ENCODE peak calls at places on chromosomes 1 and 21, in four cellular contexts. C is IMR-90, A is H9, U is neuronal stem cell. X is an unnamed sample.
A peak's percentile ranks its signal among the peaks of the same experiment; 100 is the strongest.

GRCh38 chr1:192545781-192546521 is 29.6 kb upstream of the RGS1 start:
- DNase-seq in C (no peak), U (no peak), A (no peak), X (peak; percentile 88)

GRCh38 chr1:231733672-231734071 is 107.1 kb downstream of the DISC1 start:
- DNase-seq in C (no peak), U (no peak), A (no peak), X (no peak)

GRCh38 chr1:41784516-41785279 is 134.0 kb downstream of the HIVEP3 start:
- DNase-seq in A (no peak), U (no peak), C (no peak), X (no peak)

GRCh38 chr1:221816899-221817298 is 75.0 kb upstream of the DUSP10 start:
- DNase-seq in A (no peak), U (no peak), C (peak; percentile 99), X (peak; percentile 14)

GRCh38 chr1:21665711-21666571 is 3.2 kb downstream of the RAP1GAP start:
- DNase-seq in C (peak; percentile 7), U (no peak), A (no peak), X (no peak)

GRCh38 chr1:153192697-153193096 is 10.5 kb upstream of the LELP1 start:
- DNase-seq in A (peak; percentile 43), C (no peak), U (peak; percentile 11), X (peak; percentile 34)

GRCh38 chr1:48103495-48103894 is 106.3 kb upstream of the TRABD2B start:
- DNase-seq in C (no peak), A (no peak), U (no peak), X (no peak)

GRCh38 chr1:236063919-236064673 is 794 bp downstream of the NID1 start:
- DNase-seq in C (peak; percentile 63), U (peak; percentile 46), A (peak; percentile 47), X (peak; percentile 34)

GRCh38 chr1:117586337-117586736 is 19.5 kb upstream of the TENT5C start:
- DNase-seq in A (no peak), C (no peak), U (no peak), X (no peak)

GRCh38 chr1:187275346-187275745 is 446.6 kb downstream of the PLA2G4A start:
- DNase-seq in A (no peak), U (no peak), C (no peak), X (peak; percentile 75)

GRCh38 chr21:45377325-45377709 is 27.6 kb upstream of the COL18A1 start:
- DNase-seq in C (no peak), U (no peak), A (no peak), X (no peak)

GRCh38 chr1:28860332-28861073 is 48.5 kb downstream of the OPRD1 start:
- DNase-seq in A (no peak), U (no peak), C (no peak), X (no peak)

GRCh38 chr1:112359961-112360767 is 35.9 kb upstream of the CTTNBP2NL start:
- DNase-seq in A (peak; percentile 56), C (peak; percentile 71), U (peak; percentile 38), X (peak; percentile 96)

GRCh38 chr1:100265931-100266830 is at the start of gene RTCA:
- DNase-seq in C (peak; percentile 93), U (peak; percentile 92), A (peak; percentile 94), X (peak; percentile 94)
- H3K14ac ChIP-seq in C (peak within 1 kb of the TSS; percentile 80), U (peak within 1 kb of the TSS; percentile 57), A (peak within 1 kb of the TSS; percentile 89), X (peak within 1 kb of the TSS; percentile 91)

GRCh38 chr1:234659538-234659937 is 49.6 kb upstream of the IRF2BP2 start:
- DNase-seq in U (no peak), C (peak; percentile 89), A (no peak), X (peak; percentile 75)
- H2AK5ac ChIP-seq in U (no peak overlapping the region), C (peak overlapping the region; percentile 75), A (no peak overlapping the region), X (no peak overlapping the region)

GRCh38 chr1:150487763-150488115 is 520 bp downstream of the TARS2 start:
- DNase-seq in C (no peak), U (no peak), A (no peak), X (no peak)

GRCh38 chr1:150484431-150484830 is 2.8 kb upstream of the TARS2 start:
- DNase-seq in C (peak; percentile 78), U (no peak), A (no peak), X (no peak)

GRCh38 chr1:150484861-150485260 is 2.4 kb upstream of the TARS2 start:
- DNase-seq in C (peak; percentile 24), A (no peak), U (no peak), X (no peak)

DNA sequence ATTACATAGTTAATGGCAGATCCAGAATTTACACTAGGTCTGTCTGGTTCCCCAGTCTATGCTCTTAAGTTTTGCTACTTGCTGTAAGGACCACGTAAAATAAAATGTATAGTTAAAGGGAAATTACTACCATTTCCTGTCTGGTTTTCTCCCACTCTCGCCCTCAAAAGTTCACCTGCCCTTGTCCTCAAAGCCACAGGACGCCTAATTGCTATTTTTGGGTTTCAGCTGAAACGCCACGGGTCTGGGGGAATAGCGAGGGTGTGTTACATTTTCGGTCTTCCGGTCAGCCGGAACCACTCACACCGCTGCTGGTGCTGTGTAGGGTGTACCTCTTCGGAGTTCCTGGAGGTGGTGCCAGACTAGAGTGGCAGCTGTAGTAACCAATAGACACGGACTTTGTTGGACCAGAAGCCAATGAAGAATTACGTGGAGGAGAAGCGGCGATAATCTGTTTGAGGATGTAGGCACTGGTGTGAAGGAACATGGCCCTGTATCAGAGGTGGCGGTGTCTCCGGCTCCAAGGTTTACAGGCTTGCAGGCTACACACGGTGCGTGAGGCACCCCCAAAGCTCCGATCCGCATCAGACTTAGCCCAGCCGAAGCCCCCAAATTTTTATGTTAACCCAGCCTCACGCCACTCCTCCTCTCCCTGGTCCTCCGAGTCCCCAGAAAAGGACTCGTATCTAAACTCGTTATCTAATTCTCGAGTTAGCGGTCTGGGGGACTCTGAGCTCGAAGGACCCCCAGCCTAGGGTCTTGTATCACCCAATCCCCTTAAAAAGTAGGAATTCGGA is at the start of gene TARS2:
- DNase-seq in U (peak; percentile 98), C (peak; percentile 99), A (peak; percentile 98), X (peak; percentile 98)
- H4K8ac ChIP-seq in U (no peak within 1 kb of the TSS), C (peak within 1 kb of the TSS; percentile 88), A (no peak within 1 kb of the TSS), X (peak within 1 kb of the TSS; percentile 92)

GRCh38 chr1:1428174-1428573 is 7.1 kb upstream of the ANKRD65 start:
- DNase-seq in A (peak; percentile 32), U (no peak), C (no peak), X (peak; percentile 19)

GRCh38 chr1:1431006-1431844 is 4.3 kb upstream of the VWA1 start:
- DNase-seq in A (no peak), C (no peak), U (no peak), X (peak; percentile 52)

GRCh38 chr1:1431845-1432565 is 3.5 kb upstream of the VWA1 start:
- DNase-seq in A (no peak), U (no peak), C (no peak), X (peak; percentile 96)

GRCh38 chr1:1430114-1430982 is 5.1 kb upstream of the VWA1 start:
- DNase-seq in U (no peak), C (peak; percentile 50), A (peak; percentile 73), X (peak; percentile 84)

DNA sequence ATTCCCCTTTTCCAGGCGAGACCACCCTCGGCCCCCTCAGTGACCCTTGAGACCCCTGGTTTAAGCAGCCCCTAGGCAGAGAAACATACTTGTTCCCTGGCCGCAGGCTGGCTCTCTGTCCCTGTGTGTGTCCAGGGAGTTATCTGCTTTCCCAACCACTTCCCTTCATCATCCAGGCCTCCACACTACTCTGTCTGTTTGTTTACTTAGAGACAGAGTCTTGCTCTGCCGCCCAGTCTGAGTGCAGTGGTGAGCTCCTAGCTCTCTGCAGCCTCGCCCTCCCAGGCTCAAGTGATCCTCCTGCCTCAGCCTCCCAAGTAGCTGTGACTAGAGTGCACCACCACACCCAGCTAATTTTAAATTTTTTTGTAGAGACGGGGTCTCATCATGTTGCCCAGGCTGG is 5.8 kb upstream of the VWA1 start:
- DNase-seq in U (no peak), C (peak; percentile 27), A (no peak), X (peak; percentile 73)
- H3K14ac ChIP-seq in U (no peak overlapping the region), C (no peak overlapping the region), A (no peak overlapping the region), X (no peak overlapping the region)

DNA sequence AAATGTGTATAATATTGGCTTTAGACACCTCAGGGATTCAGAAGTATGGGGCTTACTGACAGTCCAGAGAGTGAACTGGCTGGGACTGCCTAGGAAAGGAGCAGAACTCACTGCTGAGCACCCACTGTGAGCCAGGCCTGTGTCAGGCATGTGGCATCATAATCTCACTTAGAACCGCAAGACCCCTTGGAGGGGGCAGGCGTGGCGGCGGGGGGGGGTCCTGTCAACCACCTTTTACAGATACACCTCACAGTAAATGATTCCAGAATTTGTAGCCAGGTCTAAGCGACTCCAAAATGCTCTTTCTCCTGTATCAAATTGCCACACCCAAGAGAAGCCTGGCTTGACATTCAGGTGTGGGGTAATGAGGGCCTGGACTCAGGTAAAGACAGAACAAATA is 235.5 kb downstream of the KCNH1 start:
- DNase-seq in C (no peak), A (no peak), U (no peak), X (no peak)
- H2AK5ac ChIP-seq in C (no peak overlapping the region), A (no peak overlapping the region), U (no peak overlapping the region), X (no peak overlapping the region)